ENCODE peak calls at places on chromosomes 6 and 20, in eight cellular contexts. One of them, this sample, is unnamed.

GRCh38 chr6:156776470-156776840 is 723 bp upstream of the ARID1B start:
- DNase-seq in astrocyte of the spinal cord: peak
- DNase-seq in astrocyte of the cerebellum: no peak
- DNase-seq in heart left ventricle: no peak
- DNase-seq in osteocyte: no peak
- DNase-seq in foreskin fibroblast: peak
- DNase-seq in psoas muscle: no peak
- DNase-seq in progenitor cell of endocrine pancreas: no peak
- DNase-seq in this sample: no peak

GRCh38 chr6:40620546-40620945 is 33.4 kb upstream of the LRFN2 start:
- DNase-seq in psoas muscle: no peak
- DNase-seq in progenitor cell of endocrine pancreas: no peak
- DNase-seq in astrocyte of the spinal cord: no peak
- DNase-seq in foreskin fibroblast: no peak
- DNase-seq in osteocyte: no peak
- DNase-seq in astrocyte of the cerebellum: no peak
- DNase-seq in heart left ventricle: no peak
- DNase-seq in this sample: no peak

GRCh38 chr6:90537723-90538407 is 49.0 kb downstream of the MAP3K7 start:
- DNase-seq in foreskin fibroblast: peak
- DNase-seq in heart left ventricle: no peak
- DNase-seq in astrocyte of the cerebellum: no peak
- DNase-seq in progenitor cell of endocrine pancreas: no peak
- DNase-seq in astrocyte of the spinal cord: no peak
- DNase-seq in osteocyte: no peak
- DNase-seq in psoas muscle: no peak
- DNase-seq in this sample: no peak

GRCh38 chr6:45595010-45595851 is 217.5 kb upstream of the SUPT3H start:
- DNase-seq in astrocyte of the spinal cord: no peak
- DNase-seq in foreskin fibroblast: no peak
- DNase-seq in heart left ventricle: no peak
- DNase-seq in progenitor cell of endocrine pancreas: no peak
- DNase-seq in astrocyte of the cerebellum: no peak
- DNase-seq in osteocyte: no peak
- DNase-seq in psoas muscle: no peak
- DNase-seq in this sample: no peak

GRCh38 chr20:38726849-38727601 is 2.7 kb downstream of the SLC32A1 start:
- DNase-seq in psoas muscle: no peak
- DNase-seq in astrocyte of the spinal cord: no peak
- DNase-seq in progenitor cell of endocrine pancreas: peak
- DNase-seq in foreskin fibroblast: peak
- DNase-seq in osteocyte: no peak
- DNase-seq in heart left ventricle: no peak
- DNase-seq in astrocyte of the cerebellum: no peak
- DNase-seq in this sample: peak

GRCh38 chr20:326645-327031 is 1.3 kb downstream of the SOX12 start:
- DNase-seq in psoas muscle: peak
- DNase-seq in astrocyte of the spinal cord: no peak
- DNase-seq in osteocyte: no peak
- DNase-seq in foreskin fibroblast: peak
- DNase-seq in progenitor cell of endocrine pancreas: peak
- DNase-seq in heart left ventricle: no peak
- DNase-seq in astrocyte of the cerebellum: no peak
- DNase-seq in this sample: peak

GRCh38 chr6:3201388-3201787 is 26.1 kb downstream of the TUBB2B start:
- DNase-seq in astrocyte of the spinal cord: no peak
- DNase-seq in osteocyte: no peak
- DNase-seq in progenitor cell of endocrine pancreas: no peak
- DNase-seq in heart left ventricle: no peak
- DNase-seq in astrocyte of the cerebellum: no peak
- DNase-seq in foreskin fibroblast: no peak
- DNase-seq in psoas muscle: no peak
- DNase-seq in this sample: no peak

GRCh38 chr20:17320456-17320855 is 93.6 kb downstream of the PCSK2 start:
- DNase-seq in heart left ventricle: no peak
- DNase-seq in osteocyte: no peak
- DNase-seq in astrocyte of the cerebellum: no peak
- DNase-seq in astrocyte of the spinal cord: no peak
- DNase-seq in psoas muscle: no peak
- DNase-seq in progenitor cell of endocrine pancreas: no peak
- DNase-seq in foreskin fibroblast: no peak
- DNase-seq in this sample: no peak

GRCh38 chr20:48599106-48599747 is 228.6 kb downstream of the PREX1 start:
- DNase-seq in astrocyte of the cerebellum: no peak
- DNase-seq in psoas muscle: no peak
- DNase-seq in foreskin fibroblast: no peak
- DNase-seq in progenitor cell of endocrine pancreas: no peak
- DNase-seq in astrocyte of the spinal cord: no peak
- DNase-seq in heart left ventricle: no peak
- DNase-seq in osteocyte: no peak
- DNase-seq in this sample: no peak

GRCh38 chr6:31621991-31622390 is 1.5 kb downstream of the PRRC2A start:
- DNase-seq in astrocyte of the cerebellum: no peak
- DNase-seq in psoas muscle: no peak
- DNase-seq in progenitor cell of endocrine pancreas: no peak
- DNase-seq in osteocyte: no peak
- DNase-seq in heart left ventricle: no peak
- DNase-seq in astrocyte of the spinal cord: no peak
- DNase-seq in foreskin fibroblast: peak
- DNase-seq in this sample: no peak

GRCh38 chr6:26020291-26020982 is 57.8 kb downstream of the TRIM38 start:
- DNase-seq in heart left ventricle: peak
- DNase-seq in progenitor cell of endocrine pancreas: peak
- DNase-seq in osteocyte: peak
- DNase-seq in foreskin fibroblast: peak
- DNase-seq in psoas muscle: peak
- DNase-seq in astrocyte of the cerebellum: peak
- DNase-seq in astrocyte of the spinal cord: peak
- DNase-seq in this sample: peak

GRCh38 chr6:136791296-136792065 is 796 bp downstream of the MAP3K5 start:
- DNase-seq in progenitor cell of endocrine pancreas: no peak
- DNase-seq in astrocyte of the spinal cord: peak
- DNase-seq in psoas muscle: peak
- DNase-seq in heart left ventricle: peak
- DNase-seq in astrocyte of the cerebellum: no peak
- DNase-seq in foreskin fibroblast: peak
- DNase-seq in osteocyte: no peak
- DNase-seq in this sample: peak

GRCh38 chr6:33490621-33491020 is 36.2 kb downstream of the ZBTB9 start:
- DNase-seq in psoas muscle: no peak
- DNase-seq in progenitor cell of endocrine pancreas: no peak
- DNase-seq in foreskin fibroblast: no peak
- DNase-seq in heart left ventricle: peak
- DNase-seq in astrocyte of the cerebellum: no peak
- DNase-seq in astrocyte of the spinal cord: no peak
- DNase-seq in osteocyte: no peak
- DNase-seq in this sample: no peak

GRCh38 chr6:33492093-33492492 is 37.7 kb downstream of the ZBTB9 start:
- DNase-seq in progenitor cell of endocrine pancreas: no peak
- DNase-seq in foreskin fibroblast: no peak
- DNase-seq in psoas muscle: no peak
- DNase-seq in astrocyte of the cerebellum: no peak
- DNase-seq in astrocyte of the spinal cord: no peak
- DNase-seq in osteocyte: no peak
- DNase-seq in heart left ventricle: no peak
- DNase-seq in this sample: no peak

GRCh38 chr6:33490198-33490597 is 35.8 kb downstream of the ZBTB9 start:
- DNase-seq in foreskin fibroblast: no peak
- DNase-seq in heart left ventricle: no peak
- DNase-seq in progenitor cell of endocrine pancreas: no peak
- DNase-seq in osteocyte: no peak
- DNase-seq in psoas muscle: no peak
- DNase-seq in astrocyte of the spinal cord: no peak
- DNase-seq in astrocyte of the cerebellum: no peak
- DNase-seq in this sample: no peak
- TF ChIP-seq CTCF in foreskin fibroblast: no peak
- TF ChIP-seq CTCF in heart left ventricle: no peak
- TF ChIP-seq CTCF in progenitor cell of endocrine pancreas: no peak
- TF ChIP-seq CTCF in osteocyte: no peak
- TF ChIP-seq CTCF in psoas muscle: no peak
- TF ChIP-seq CTCF in astrocyte of the spinal cord: no peak
- TF ChIP-seq CTCF in astrocyte of the cerebellum: no peak
- TF ChIP-seq CTCF in this sample: no peak

GRCh38 chr6:159720708-159721107 is 6.6 kb upstream of the WTAP start:
- DNase-seq in psoas muscle: no peak
- DNase-seq in astrocyte of the cerebellum: no peak
- DNase-seq in osteocyte: no peak
- DNase-seq in heart left ventricle: no peak
- DNase-seq in foreskin fibroblast: peak
- DNase-seq in progenitor cell of endocrine pancreas: no peak
- DNase-seq in astrocyte of the spinal cord: peak
- DNase-seq in this sample: no peak
- TF ChIP-seq CTCF in psoas muscle: peak
- TF ChIP-seq CTCF in astrocyte of the cerebellum: peak
- TF ChIP-seq CTCF in osteocyte: peak
- TF ChIP-seq CTCF in heart left ventricle: peak
- TF ChIP-seq CTCF in foreskin fibroblast: no peak
- TF ChIP-seq CTCF in progenitor cell of endocrine pancreas: peak
- TF ChIP-seq CTCF in astrocyte of the spinal cord: peak
- TF ChIP-seq CTCF in this sample: no peak

GRCh38 chr6:39224058-39224457 is 5.2 kb downstream of the KCNK5 start:
- DNase-seq in astrocyte of the cerebellum: no peak
- DNase-seq in psoas muscle: no peak
- DNase-seq in osteocyte: no peak
- DNase-seq in heart left ventricle: no peak
- DNase-seq in progenitor cell of endocrine pancreas: no peak
- DNase-seq in astrocyte of the spinal cord: no peak
- DNase-seq in foreskin fibroblast: no peak
- DNase-seq in this sample: no peak
- TF ChIP-seq CTCF in astrocyte of the cerebellum: no peak
- TF ChIP-seq CTCF in psoas muscle: no peak
- TF ChIP-seq CTCF in osteocyte: no peak
- TF ChIP-seq CTCF in heart left ventricle: no peak
- TF ChIP-seq CTCF in progenitor cell of endocrine pancreas: no peak
- TF ChIP-seq CTCF in astrocyte of the spinal cord: no peak
- TF ChIP-seq CTCF in foreskin fibroblast: no peak
- TF ChIP-seq CTCF in this sample: no peak

GRCh38 chr6:16822529-16822928 is 61.3 kb upstream of the ATXN1 start:
- DNase-seq in progenitor cell of endocrine pancreas: no peak
- DNase-seq in astrocyte of the cerebellum: no peak
- DNase-seq in astrocyte of the spinal cord: no peak
- DNase-seq in osteocyte: no peak
- DNase-seq in psoas muscle: no peak
- DNase-seq in foreskin fibroblast: no peak
- DNase-seq in heart left ventricle: no peak
- DNase-seq in this sample: no peak

GRCh38 chr6:16818992-16819626 is 57.8 kb upstream of the ATXN1 start:
- DNase-seq in astrocyte of the spinal cord: no peak
- DNase-seq in psoas muscle: no peak
- DNase-seq in progenitor cell of endocrine pancreas: no peak
- DNase-seq in heart left ventricle: no peak
- DNase-seq in foreskin fibroblast: no peak
- DNase-seq in astrocyte of the cerebellum: no peak
- DNase-seq in osteocyte: no peak
- DNase-seq in this sample: no peak

GRCh38 chr6:16817594-16817993 is 56.3 kb upstream of the ATXN1 start:
- DNase-seq in astrocyte of the cerebellum: no peak
- DNase-seq in astrocyte of the spinal cord: no peak
- DNase-seq in progenitor cell of endocrine pancreas: no peak
- DNase-seq in heart left ventricle: no peak
- DNase-seq in foreskin fibroblast: no peak
- DNase-seq in osteocyte: no peak
- DNase-seq in psoas muscle: no peak
- DNase-seq in this sample: no peak

GRCh38 chr6:16821834-16822264 is 60.6 kb upstream of the ATXN1 start:
- DNase-seq in astrocyte of the spinal cord: no peak
- DNase-seq in progenitor cell of endocrine pancreas: no peak
- DNase-seq in osteocyte: no peak
- DNase-seq in astrocyte of the cerebellum: no peak
- DNase-seq in psoas muscle: no peak
- DNase-seq in foreskin fibroblast: no peak
- DNase-seq in heart left ventricle: no peak
- DNase-seq in this sample: no peak

DNA sequence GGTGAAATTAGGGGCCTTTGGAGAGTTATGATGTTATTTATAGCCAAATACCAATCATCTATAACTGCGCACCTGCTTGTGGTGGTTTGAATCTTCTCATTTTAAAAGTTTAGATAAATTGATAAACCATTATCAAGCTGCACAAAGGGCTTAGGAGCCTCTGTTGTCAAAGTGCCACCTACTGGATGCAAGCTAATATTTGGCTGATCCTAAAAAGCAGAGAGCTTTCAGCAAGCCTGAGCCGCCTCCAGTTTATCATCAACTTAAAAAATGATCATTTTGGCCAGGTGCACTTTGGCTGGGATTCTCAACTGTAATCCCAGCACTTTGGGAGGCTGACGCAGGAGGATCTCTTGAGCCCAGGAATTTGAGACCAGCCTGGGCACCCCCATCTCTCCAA is 58.5 kb upstream of the ATXN1 start:
- DNase-seq in astrocyte of the cerebellum: no peak
- DNase-seq in foreskin fibroblast: peak
- DNase-seq in heart left ventricle: no peak
- DNase-seq in progenitor cell of endocrine pancreas: no peak
- DNase-seq in psoas muscle: no peak
- DNase-seq in astrocyte of the spinal cord: no peak
- DNase-seq in osteocyte: no peak
- DNase-seq in this sample: no peak
- TF ChIP-seq CTCF in astrocyte of the cerebellum: peak
- TF ChIP-seq CTCF in foreskin fibroblast: peak
- TF ChIP-seq CTCF in heart left ventricle: no peak
- TF ChIP-seq CTCF in progenitor cell of endocrine pancreas: peak
- TF ChIP-seq CTCF in psoas muscle: no peak
- TF ChIP-seq CTCF in astrocyte of the spinal cord: peak
- TF ChIP-seq CTCF in osteocyte: peak
- TF ChIP-seq CTCF in this sample: no peak

DNA sequence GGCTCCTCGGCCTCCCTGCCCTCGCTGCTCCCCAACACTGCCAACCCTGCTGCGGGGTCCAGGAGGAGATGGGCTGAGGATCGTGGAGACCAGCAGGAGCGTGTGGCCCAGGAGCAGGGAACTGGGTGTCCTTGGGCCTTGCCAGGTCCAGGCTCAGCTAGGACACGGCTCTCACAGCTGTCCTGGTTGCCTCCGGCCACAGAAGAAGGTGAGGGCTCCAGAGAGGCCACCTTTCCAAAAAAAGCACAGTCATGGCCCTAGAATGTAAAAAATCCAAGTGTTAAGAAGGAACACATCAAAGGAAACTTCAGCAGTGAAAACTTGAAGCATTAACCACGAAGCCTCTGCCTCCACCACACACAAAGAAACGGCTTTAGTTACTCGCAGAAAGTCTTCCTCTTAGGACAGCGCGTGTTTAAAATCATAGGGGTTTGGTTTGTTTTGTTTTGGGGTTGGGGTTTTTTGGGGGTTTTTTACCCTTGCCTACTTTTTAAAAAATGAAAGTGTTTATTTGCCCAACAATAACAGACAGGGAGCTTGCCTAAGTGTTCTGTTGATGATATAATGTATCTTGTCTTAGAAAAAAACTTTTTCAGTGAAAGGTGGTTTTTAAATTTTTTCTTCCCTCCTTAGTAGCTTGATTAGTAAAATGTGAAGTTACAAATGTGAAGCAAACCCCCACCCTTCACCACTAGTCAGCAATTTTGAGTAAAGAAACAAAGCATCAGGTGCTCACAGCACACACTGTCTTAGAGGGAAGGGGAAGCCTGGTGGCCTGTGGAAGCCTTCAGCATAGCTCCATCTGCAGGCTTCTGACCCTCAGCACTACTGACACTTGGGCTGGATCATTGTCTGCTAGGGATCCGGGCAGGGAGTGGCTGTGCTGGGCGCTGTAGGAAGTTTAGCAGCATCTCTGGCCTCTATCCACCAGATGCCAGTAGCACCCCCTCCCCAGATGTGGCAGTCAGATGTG is 60.0 kb downstream of the PTPN1 start:
- DNase-seq in astrocyte of the cerebellum: no peak
- DNase-seq in progenitor cell of endocrine pancreas: no peak
- DNase-seq in psoas muscle: no peak
- DNase-seq in osteocyte: peak
- DNase-seq in heart left ventricle: no peak
- DNase-seq in foreskin fibroblast: peak
- DNase-seq in astrocyte of the spinal cord: peak
- DNase-seq in this sample: peak
- TF ChIP-seq CTCF in astrocyte of the cerebellum: peak
- TF ChIP-seq CTCF in progenitor cell of endocrine pancreas: no peak
- TF ChIP-seq CTCF in psoas muscle: no peak
- TF ChIP-seq CTCF in osteocyte: peak
- TF ChIP-seq CTCF in heart left ventricle: peak
- TF ChIP-seq CTCF in foreskin fibroblast: peak
- TF ChIP-seq CTCF in astrocyte of the spinal cord: peak
- TF ChIP-seq CTCF in this sample: no peak

This sample was measured in activated B cell treated with CpG ODN at 0.5 μM for 24 hours.